ENCODE peak calls at places on chromosomes 3 and 15, in six cellular contexts. L is brain microvascular endothelial cell, Y is ovary, R is cardiac muscle cell, O is epithelial cell of esophagus, G is DND-41. E is an unnamed sample.

GRCh38 chr3:34381243-34381642 is 582.8 kb downstream of the PDCD6IP start:
- DNase-seq in O (no peak), Y (no peak), R (no peak), G (no peak), L (no peak), E (no peak)

GRCh38 chr15:68823561-68823960 is 2.9 kb upstream of the ANP32A start:
- DNase-seq in R (no peak), O (no peak), Y (no peak), G (no peak), L (no peak), E (no peak)

GRCh38 chr3:24072193-24072592 is 127.1 kb downstream of the NR1D2 start:
- DNase-seq in R (no peak), Y (no peak), G (no peak), O (no peak), L (no peak), E (no peak)

GRCh38 chr15:72271221-72271620 is 1.1 kb downstream of the PARP6 start:
- DNase-seq in O (no peak), L (no peak), R (no peak), G (no peak), Y (no peak), E (no peak)

GRCh38 chr15:36938131-36938530 is 162.2 kb downstream of the MEIS2 start:
- DNase-seq in G (no peak), Y (no peak), O (no peak), L (no peak), R (no peak), E (no peak)

GRCh38 chr15:48987142-48987541 is 23.4 kb upstream of the SHC4 start:
- DNase-seq in G (no peak), R (no peak), L (no peak), Y (no peak), O (peak; percentile 79), E (no peak)

GRCh38 chr3:72413228-72413627 is 435.0 kb downstream of the SHQ1 start:
- DNase-seq in O (peak; percentile 50), G (no peak), L (peak; percentile 59), Y (no peak), R (no peak), E (no peak)

GRCh38 chr15:60614862-60615771 is 136.2 kb upstream of the ICE2 start:
- DNase-seq in O (peak; percentile 74), G (no peak), R (no peak), L (no peak), Y (no peak), E (no peak)

GRCh38 chr3:25674670-25675069 is 10.0 kb upstream of the TOP2B start:
- DNase-seq in R (no peak), O (no peak), G (no peak), Y (no peak), L (no peak), E (no peak)

GRCh38 chr3:66633564-66633963 is 132.7 kb upstream of the LRIG1 start:
- DNase-seq in L (no peak), R (no peak), O (no peak), Y (no peak), G (no peak), E (no peak)

GRCh38 chr15:44081223-44082013 is 113.7 kb downstream of the FRMD5 start:
- DNase-seq in L (no peak), R (no peak), O (no peak), G (no peak), Y (no peak), E (no peak)

GRCh38 chr15:28984421-28985375 is 98.9 kb downstream of the APBA2 start:
- DNase-seq in R (peak; percentile 71), Y (peak; percentile 49), L (peak; percentile 60), O (peak; percentile 20), G (no peak), E (no peak)

GRCh38 chr3:30199096-30199734 is 407.2 kb upstream of the TGFBR2 start:
- DNase-seq in R (peak; percentile 87), Y (peak; percentile 75), O (peak; percentile 53), L (peak; percentile 55), G (peak; percentile 76), E (peak; percentile 57)

GRCh38 chr3:17894434-17895060 is 152.1 kb upstream of the TBC1D5 start:
- DNase-seq in O (peak; percentile 81), L (peak; percentile 80), R (peak; percentile 64), Y (no peak), G (peak; percentile 83), E (peak; percentile 55)

GRCh38 chr15:87144775-87145174 is 1065.1 kb downstream of the AGBL1 start:
- DNase-seq in Y (no peak), R (no peak), G (no peak), O (peak; percentile 46), L (no peak), E (no peak)

GRCh38 chr15:58980351-58980939 is 7.0 kb upstream of the RNF111 start:
- DNase-seq in L (no peak), R (peak; percentile 27), O (peak; percentile 46), G (no peak), Y (no peak), E (peak; percentile 65)

GRCh38 chr3:68931406-68932149 is 769 bp downstream of the TAFA4 start:
- DNase-seq in O (no peak), G (no peak), L (no peak), R (peak; percentile 36), Y (peak; percentile 29), E (no peak)

GRCh38 chr3:104763007-104763406 is 603.7 kb upstream of the ALCAM start:
- DNase-seq in L (peak; percentile 42), O (peak; percentile 6), R (no peak), G (no peak), Y (no peak), E (no peak)

GRCh38 chr3:98662699-98663098 is 69.3 kb upstream of the CPOX start:
- DNase-seq in O (no peak), G (no peak), Y (no peak), L (no peak), R (no peak), E (no peak)

GRCh38 chr3:98651766-98652077 is 58.3 kb upstream of the CPOX start:
- DNase-seq in L (no peak), G (peak; percentile 25), O (peak; percentile 1), Y (no peak), R (no peak), E (no peak)

GRCh38 chr3:98655666-98656065 is 62.3 kb upstream of the CPOX start:
- DNase-seq in L (peak; percentile 83), Y (no peak), R (no peak), G (no peak), O (no peak), E (peak; percentile 56)

DNA sequence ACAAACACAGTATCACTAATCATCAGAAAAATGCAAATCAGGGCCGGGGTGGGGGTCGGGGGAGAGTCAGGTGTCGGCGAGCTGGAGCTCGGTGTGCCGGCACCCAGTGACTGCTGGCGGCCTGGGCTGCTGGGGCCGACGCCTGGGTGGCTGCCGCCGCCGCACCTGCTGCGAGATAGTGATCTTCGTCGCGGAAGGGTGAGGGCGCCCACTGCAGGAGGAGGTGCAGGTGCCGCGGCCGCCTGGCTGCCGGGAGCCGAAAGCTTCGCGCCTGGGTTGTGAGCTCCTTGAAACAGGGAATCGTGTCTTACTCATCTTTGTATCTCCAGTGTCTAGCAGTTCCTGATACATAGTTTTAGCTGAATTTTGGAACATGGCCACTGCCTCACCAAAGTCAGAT is 64.0 kb upstream of the CPOX start:
- DNase-seq in Y (no peak), O (peak; percentile 36), R (peak; percentile 1), L (peak; percentile 2), G (no peak), E (peak; percentile 92)
- TF ChIP-seq CTCF in Y (no peak), O (peak; percentile 41), R (no peak), L (peak; percentile 38), G (no peak), E (peak; percentile 84)

GRCh38 chr3:8504611-8504973 is 3.0 kb downstream of the LMCD1 start:
- DNase-seq in R (no peak), Y (no peak), O (no peak), L (no peak), G (no peak), E (no peak)
- H3K4me3 ChIP-seq in R (no peak overlapping the region), Y (peak overlapping the region; percentile 16), O (no peak overlapping the region), L (peak overlapping the region; percentile 59), G (no peak overlapping the region), E (no peak overlapping the region)

GRCh38 chr3:187310954-187311470 is 19.5 kb upstream of the MASP1 start:
- DNase-seq in R (no peak), Y (no peak), L (no peak), O (no peak), G (no peak), E (no peak)
- TF ChIP-seq CTCF in R (no peak), Y (no peak), L (no peak), O (no peak), G (no peak), E (no peak)

GRCh38 chr3:99872633-99873254 is 55.1 kb downstream of the CMSS1 start:
- DNase-seq in G (no peak), R (no peak), Y (no peak), L (peak; percentile 33), O (no peak), E (peak; percentile 76)

GRCh38 chr3:99871231-99871898 is 53.7 kb downstream of the CMSS1 start:
- DNase-seq in G (no peak), R (no peak), L (no peak), O (no peak), Y (no peak), E (no peak)

GRCh38 chr3:99868438-99868723 is 50.7 kb downstream of the CMSS1 start:
- DNase-seq in O (peak; percentile 71), Y (no peak), L (no peak), R (peak; percentile 11), G (no peak), E (peak; percentile 40)

GRCh38 chr3:99869621-99870020 is 52.0 kb downstream of the CMSS1 start:
- DNase-seq in L (no peak), O (no peak), G (no peak), Y (no peak), R (no peak), E (no peak)

GRCh38 chr3:99870712-99871111 is 53.0 kb downstream of the CMSS1 start:
- DNase-seq in L (no peak), O (no peak), G (no peak), Y (no peak), R (no peak), E (no peak)
- H3K4me3 ChIP-seq in L (no peak overlapping the region), O (no peak overlapping the region), G (no peak overlapping the region), Y (peak overlapping the region; percentile 1), R (no peak overlapping the region), E (no peak overlapping the region)

DNA sequence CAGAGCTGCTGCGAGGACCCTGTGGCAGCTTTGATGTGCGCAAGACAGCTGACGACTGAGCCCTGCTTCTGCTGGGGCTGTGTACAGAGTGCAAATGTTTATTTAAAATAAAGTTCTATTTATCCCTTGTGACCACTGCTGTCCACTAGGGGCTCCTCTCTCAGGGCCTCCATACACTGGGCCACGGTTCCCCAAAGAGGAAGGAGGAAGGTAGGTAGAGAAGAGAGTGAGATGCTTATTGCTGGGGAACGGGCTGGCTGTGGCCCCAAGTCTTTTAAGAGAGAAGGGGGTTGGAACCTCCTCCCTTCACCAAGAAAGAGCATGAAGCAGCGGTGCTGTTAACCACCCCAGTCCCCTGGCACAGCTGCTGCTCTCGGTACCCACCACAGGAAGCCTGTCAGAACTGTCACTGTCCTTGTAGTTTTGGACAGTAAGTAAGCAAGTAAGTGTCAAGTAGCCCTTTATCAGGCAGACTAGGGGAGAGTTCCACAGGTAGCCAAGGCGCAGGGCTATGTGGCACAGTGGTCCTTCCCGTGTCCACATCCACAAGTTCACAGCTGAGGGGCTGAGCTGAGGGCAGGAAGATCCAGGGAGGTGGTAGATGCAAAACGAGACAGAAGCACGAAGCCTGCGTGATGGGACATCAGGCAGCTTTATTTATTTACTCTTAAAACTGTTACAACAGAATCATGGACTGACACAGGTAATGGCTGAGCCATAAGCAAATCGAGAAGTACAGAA is 47.3 kb downstream of the DHX30 start:
- DNase-seq in O (peak; percentile 36), Y (no peak), L (peak; percentile 26), R (no peak), G (no peak), E (peak; percentile 37)
- TF ChIP-seq CTCF in O (peak; percentile 49), Y (no peak), L (peak; percentile 70), R (peak; percentile 52), G (peak; percentile 43), E (peak; percentile 18)